ENCODE peak calls at places on chromosomes 4 and X, in seven cellular contexts. N, M, C, Y, Z, A and J are unnamed samples. For H3K9me3, the result is how much of the 10 kb centered on the place peaks cover.

GRCh38 chr4:32135642-32136041 is 1415.5 kb downstream of the PCDH7 start:
- DNase-seq in C (no peak), Z (no peak), Y (peak), A (no peak), M (no peak), N (no peak), J (no peak)

GRCh38 chr4:107685740-107686139 is 34.3 kb downstream of the PAPSS1 start:
- DNase-seq in M (no peak), Y (no peak), N (no peak), Z (no peak), C (no peak), A (no peak), J (no peak)

GRCh38 chr4:52172166-52172565 is 121.1 kb downstream of the SPATA18 start:
- DNase-seq in Y (peak), C (no peak), M (no peak), A (no peak), Z (no peak), N (no peak), J (no peak)

GRCh38 chr4:142815834-142816233 is 30.3 kb downstream of the INPP4B start:
- DNase-seq in Z (no peak), M (no peak), C (no peak), A (no peak), Y (peak), N (no peak), J (no peak)

GRCh38 chr4:138235419-138235952 is 6.7 kb downstream of the SLC7A11 start:
- DNase-seq in M (no peak), C (no peak), Y (peak), A (no peak), N (no peak), Z (no peak), J (no peak)

GRCh38 chr4:95091272-95091671 is 333.5 kb downstream of the BMPR1B start:
- DNase-seq in Y (no peak), N (no peak), Z (no peak), A (no peak), M (peak), C (no peak), J (no peak)

GRCh38 chr4:98421106-98421505 is 159.9 kb downstream of the RAP1GDS1 start:
- DNase-seq in A (no peak), C (no peak), Z (no peak), M (no peak), N (no peak), Y (peak), J (no peak)

GRCh38 chrX:73839152-73839551 is 276.2 kb downstream of the CHIC1 start:
- DNase-seq in M (no peak), Y (no peak), A (no peak), N (no peak), Z (no peak), C (no peak), J (no peak)

GRCh38 chrX:19602866-19603620 is 87.7 kb upstream of the MAP3K15 start:
- DNase-seq in C (no peak), N (no peak), M (no peak), Y (peak), A (no peak), Z (no peak), J (no peak)

GRCh38 chr4:72899214-72899613 is 170.3 kb downstream of the COX18 start:
- DNase-seq in M (no peak), N (no peak), Z (no peak), C (no peak), Y (no peak), A (no peak), J (no peak)

GRCh38 chrX:31931225-31931624 is 859.4 kb upstream of the FTHL17 start:
- DNase-seq in Z (no peak), C (no peak), N (no peak), Y (peak), M (no peak), A (no peak), J (no peak)

GRCh38 chr4:118331352-118331751 is 21.5 kb downstream of the PRSS12 start:
- DNase-seq in Z (no peak), M (no peak), A (no peak), Y (no peak), N (no peak), C (no peak), J (no peak)

GRCh38 chr4:81032174-81032551 is 1.7 kb downstream of the BMP3 start:
- DNase-seq in N (no peak), Y (no peak), M (no peak), A (no peak), C (no peak), Z (no peak), J (no peak)

GRCh38 chr4:15652191-15652590 is 3.0 kb downstream of the FBXL5 start:
- DNase-seq in A (no peak), N (no peak), Z (no peak), M (no peak), Y (no peak), C (no peak), J (no peak)

GRCh38 chrX:53048169-53049126 is at the start of gene GPR173:
- DNase-seq in N (no peak), Z (peak), Y (peak), A (no peak), C (no peak), M (no peak), J (no peak)

GRCh38 chr4:158873795-158874359 is 105.1 kb downstream of the FNIP2 start:
- DNase-seq in C (no peak), Y (peak), M (no peak), N (no peak), Z (no peak), A (no peak), J (no peak)

GRCh38 chrX:53445977-53446376 is 11.8 kb upstream of the HSD17B10 start:
- DNase-seq in Z (no peak), N (peak), A (no peak), C (no peak), Y (peak), M (peak), J (no peak)

GRCh38 chr4:151675366-151676060 is 85.3 kb downstream of the GATB start:
- DNase-seq in N (no peak), A (no peak), Y (no peak), C (no peak), M (no peak), Z (no peak), J (no peak)

GRCh38 chrX:71068052-71068918 is at the start of gene SNX12:
- DNase-seq in Z (peak), C (peak), N (peak), A (peak), Y (peak), M (peak), J (peak)
- TF ChIP-seq CTCF in Z (peak), C (no peak), N (peak), A (no peak), Y (no peak), M (no peak), J (no peak)

GRCh38 chr4:61918507-61919462 is 718.7 kb downstream of the ADGRL3 start:
- DNase-seq in C (no peak), M (no peak), A (no peak), N (no peak), Y (no peak), Z (no peak), J (no peak)
- H3K27ac ChIP-seq in C (no peak), M (no peak), A (no peak), N (no peak), Y (no peak), Z (no peak), J (no peak)

GRCh38 chr4:386708-387105 is 49.1 kb downstream of the ZNF141 start:
- DNase-seq in A (no peak), C (no peak), Z (no peak), Y (no peak), N (no peak), M (no peak), J (no peak)

GRCh38 chr4:384311-385010 is 46.8 kb downstream of the ZNF141 start:
- DNase-seq in M (no peak), N (no peak), Y (no peak), C (no peak), A (no peak), Z (no peak), J (no peak)

DNA sequence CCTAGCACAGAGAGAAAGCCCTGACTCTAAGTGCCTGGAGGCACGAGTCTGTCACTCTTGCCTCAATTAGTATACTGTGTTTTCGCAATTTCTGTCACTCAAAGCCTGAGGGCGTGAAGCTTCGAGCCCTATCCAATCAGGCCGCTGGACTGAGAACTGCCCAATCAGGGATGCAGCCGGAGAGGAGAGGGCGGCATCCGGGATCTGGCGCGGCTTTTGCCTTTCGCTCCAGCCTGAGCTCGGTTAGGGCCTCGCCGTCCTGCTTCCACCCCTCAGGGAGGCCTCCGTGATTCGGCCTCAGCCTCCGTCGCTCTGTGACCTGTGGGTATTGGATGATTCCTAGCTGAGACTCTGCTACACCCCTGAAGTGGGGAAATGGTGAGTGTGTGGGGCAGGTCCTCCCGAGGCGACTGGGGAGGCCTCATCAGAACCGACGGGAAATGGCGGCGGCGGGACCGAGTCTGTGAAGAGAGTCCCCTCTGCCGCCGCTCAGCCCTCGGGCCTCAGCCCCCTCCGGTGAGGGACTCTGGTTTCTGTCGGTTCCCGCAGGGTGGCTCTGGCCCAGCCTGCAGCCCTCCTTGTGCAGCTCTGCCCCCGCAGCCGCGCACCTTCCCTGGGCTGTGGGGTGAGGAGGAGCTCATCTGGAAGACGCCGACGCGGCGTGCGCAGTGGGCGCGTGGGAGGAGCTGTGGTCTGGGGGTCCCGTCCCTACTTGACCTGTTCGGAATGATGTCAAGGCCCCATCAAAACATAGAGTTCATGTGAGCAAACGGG is 48.5 kb downstream of the ZNF141 start:
- DNase-seq in N (no peak), M (no peak), Y (no peak), A (no peak), C (no peak), Z (no peak), J (no peak)
- H3K9me3 ChIP-seq in N (half or more), M (under half), Y (under half), A (under half), C (half or more), Z (half or more), J (under half)

GRCh38 chrX:7586126-7586525 is 256.8 kb upstream of the VCX start:
- DNase-seq in A (no peak), M (peak), Y (peak), C (no peak), N (no peak), Z (no peak), J (no peak)
- TF ChIP-seq CTCF in A (peak), M (peak), Y (no peak), C (no peak), N (no peak), Z (no peak), J (peak)

GRCh38 chr4:114688063-114688462 is 89.5 kb downstream of the UGT8 start:
- DNase-seq in C (no peak), Z (no peak), Y (no peak), A (no peak), N (no peak), M (no peak), J (no peak)
- H3K27ac ChIP-seq in C (no peak), Z (no peak), Y (no peak), A (no peak), N (no peak), M (no peak), J (no peak)

DNA sequence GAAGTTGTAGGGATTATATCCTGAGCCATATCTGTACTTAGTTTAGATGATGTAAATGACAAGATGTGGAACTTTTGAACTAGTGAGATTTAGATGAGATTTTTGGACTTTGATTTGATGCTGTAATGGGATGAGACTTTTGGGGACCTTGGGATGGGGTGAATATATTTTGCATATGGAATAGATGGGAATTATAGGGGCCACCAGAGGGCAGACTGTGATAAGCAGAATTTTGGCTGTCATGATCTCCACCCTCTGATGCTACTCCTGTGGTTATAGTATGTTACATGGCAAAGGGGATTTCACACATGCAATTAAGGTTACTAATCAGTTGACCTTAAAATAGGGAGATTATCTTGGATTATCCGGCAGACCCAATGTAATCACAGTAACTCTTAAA is 214.0 kb upstream of the NHS start:
- DNase-seq in C (no peak), A (no peak), Y (no peak), Z (no peak), N (no peak), M (no peak), J (no peak)
- H3K9me3 ChIP-seq in C (under half), A (under half), Y (under half), Z (under half), N (under half), M (under half), J (under half)

GRCh38 chr4:4585012-4585670 is 43.3 kb upstream of the STX18 start:
- DNase-seq in A (no peak), Y (peak), M (no peak), Z (no peak), C (no peak), N (no peak), J (no peak)
- TF ChIP-seq CTCF in A (no peak), Y (no peak), M (no peak), Z (no peak), C (no peak), N (no peak), J (no peak)

GRCh38 chr4:39745920-39746319 is 48.0 kb downstream of the UBE2K start:
- DNase-seq in C (no peak), Z (no peak), M (no peak), N (no peak), Y (no peak), A (no peak), J (no peak)
- H3K27ac ChIP-seq in C (no peak), Z (no peak), M (no peak), N (no peak), Y (no peak), A (no peak), J (no peak)

DNA sequence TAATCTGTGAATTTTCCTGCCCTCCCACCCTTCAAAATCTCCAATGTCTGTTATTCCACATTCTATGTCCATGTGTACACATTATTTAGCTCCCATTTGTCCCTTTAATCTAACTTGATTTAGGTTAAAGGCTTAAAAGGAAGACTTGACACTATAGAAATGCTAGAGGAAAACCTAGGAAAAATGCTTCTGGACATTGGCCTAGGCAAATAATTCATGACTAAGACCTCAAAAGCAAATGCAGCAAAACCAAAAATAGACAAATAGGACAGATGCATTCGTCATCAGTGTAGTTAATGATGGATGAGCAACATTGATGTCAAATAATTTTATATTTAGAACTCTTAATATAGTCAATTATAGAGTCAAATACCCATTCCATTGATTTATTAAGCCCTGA is 36.9 kb downstream of the INTU start:
- DNase-seq in Z (no peak), C (no peak), M (no peak), A (no peak), N (no peak), Y (no peak), J (no peak)
- H3K9me3 ChIP-seq in Z (under half), C (under half), M (under half), A (under half), N (under half), Y (under half), J (under half)